ENCODE peak calls at places on chromosomes 12 and 14, in five cellular contexts. F, R, Q, I and M are unnamed samples.

GRCh38 chr12:68207276-68207675 is 18.3 kb downstream of the IL26 start:
- DNase-seq in F (no peak), R (no peak), Q (no peak), I (no peak), M (no peak)

GRCh38 chr12:104596128-104596799 is 139.5 kb downstream of the CHST11 start:
- DNase-seq in F (peak), R (no peak), Q (no peak), I (no peak), M (no peak)

GRCh38 chr14:61927015-61927414 is 164.8 kb downstream of the SNAPC1 start:
- DNase-seq in F (peak), R (no peak), Q (no peak), I (no peak), M (no peak)

GRCh38 chr14:94392510-94392935 is 4.1 kb upstream of the SERPINA1 start:
- DNase-seq in F (peak), R (no peak), Q (no peak), I (no peak), M (no peak)

GRCh38 chr12:125403145-125403789 is 338.0 kb downstream of the AACS start:
- DNase-seq in F (peak), R (peak), Q (no peak), I (no peak), M (peak)

GRCh38 chr14:25833341-25834121 is 764.3 kb downstream of the NOVA1 start:
- DNase-seq in F (no peak), R (peak), Q (peak), I (peak), M (peak)

GRCh38 chr14:32593290-32593942 is 264.3 kb downstream of the AKAP6 start:
- DNase-seq in F (peak), R (no peak), Q (no peak), I (no peak), M (no peak)

GRCh38 chr14:99387880-99388279 is 92.8 kb downstream of the SETD3 start:
- DNase-seq in F (no peak), R (no peak), Q (no peak), I (peak), M (no peak)

GRCh38 chr12:129885287-129885686 is 18.5 kb downstream of the TMEM132D start:
- DNase-seq in F (no peak), R (no peak), Q (no peak), I (no peak), M (no peak)

GRCh38 chr14:66045572-66046021 is 440.6 kb upstream of the CCDC196 start:
- DNase-seq in F (no peak), R (peak), Q (no peak), I (no peak), M (no peak)

GRCh38 chr12:100295764-100296555 is 29.0 kb downstream of the SCYL2 start:
- DNase-seq in F (peak), R (no peak), Q (peak), I (no peak), M (no peak)

GRCh38 chr12:53063708-53064612 is 14.1 kb downstream of the TNS2 start:
- DNase-seq in F (peak), R (peak), Q (no peak), I (no peak), M (no peak)

GRCh38 chr12:110279976-110280783 is 867 bp upstream of the ATP2A2 start:
- DNase-seq in F (peak), R (no peak), Q (no peak), I (peak), M (no peak)

GRCh38 chr12:124686001-124686884 is 118.8 kb upstream of the NCOR2 start:
- DNase-seq in F (peak), R (no peak), Q (peak), I (no peak), M (no peak)

GRCh38 chr14:45185110-45185814 is 49.5 kb downstream of the FANCM start:
- DNase-seq in F (peak), R (no peak), Q (no peak), I (no peak), M (no peak)

GRCh38 chr12:94798107-94798506 is 147.8 kb upstream of the TMCC3 start:
- DNase-seq in F (no peak), R (no peak), Q (no peak), I (no peak), M (no peak)

GRCh38 chr12:52119398-52120254 is 40.1 kb downstream of the SMIM41 start:
- DNase-seq in F (no peak), R (peak), Q (no peak), I (peak), M (peak)

GRCh38 chr14:59356783-59357182 is 108.4 kb downstream of the GPR135 start:
- DNase-seq in F (no peak), R (no peak), Q (no peak), I (no peak), M (no peak)

GRCh38 chr12:69383074-69383473 is 23.5 kb downstream of the YEATS4 start:
- DNase-seq in F (no peak), R (no peak), Q (no peak), I (no peak), M (no peak)

GRCh38 chr12:53101931-53102781 is 1.1 kb upstream of the SOAT2 start:
- DNase-seq in F (no peak), R (peak), Q (no peak), I (peak), M (no peak)

GRCh38 chr12:43758247-43758727 is 303 bp downstream of the PUS7L start:
- DNase-seq in F (peak), R (peak), Q (peak), I (peak), M (peak)

GRCh38 chr14:74401504-74402241 is 24.3 kb downstream of the SYNDIG1L start:
- DNase-seq in F (no peak), R (peak), Q (peak), I (peak), M (peak)

GRCh38 chr12:54173066-54173726 is 15.6 kb downstream of the SMUG1 start:
- DNase-seq in F (no peak), R (peak), Q (peak), I (peak), M (peak)

GRCh38 chr14:93965287-93965821 is 11.0 kb downstream of the ASB2 start:
- DNase-seq in F (peak), R (no peak), Q (no peak), I (no peak), M (no peak)

GRCh38 chr12:19970116-19970515 is 398.2 kb upstream of the PDE3A start:
- DNase-seq in F (peak), R (no peak), Q (peak), I (no peak), M (no peak)

GRCh38 chr12:104583311-104583710 is 126.6 kb downstream of the CHST11 start:
- DNase-seq in F (no peak), R (no peak), Q (no peak), I (no peak), M (no peak)

GRCh38 chr12:53236443-53237111 is 4.6 kb upstream of the RARG start:
- DNase-seq in F (no peak), R (no peak), Q (no peak), I (no peak), M (no peak)

GRCh38 chr12:73998894-73999293 is 538.7 kb upstream of the ATXN7L3B start:
- DNase-seq in F (no peak), R (no peak), Q (no peak), I (no peak), M (no peak)

GRCh38 chr14:104431351-104431928 is 148.1 kb upstream of the C14orf180 start:
- DNase-seq in F (no peak), R (no peak), Q (no peak), I (no peak), M (no peak)

GRCh38 chr12:45732250-45732649 is 2.7 kb downstream of the ARID2 start:
- DNase-seq in F (peak), R (no peak), Q (no peak), I (peak), M (no peak)

GRCh38 chr14:23015618-23016017 is 5.7 kb upstream of the C14orf93 start:
- DNase-seq in F (no peak), R (no peak), Q (no peak), I (no peak), M (no peak)

GRCh38 chr12:3962661-3963483 is 89.7 kb upstream of the PARP11 start:
- DNase-seq in F (no peak), R (no peak), Q (no peak), I (no peak), M (no peak)

GRCh38 chr12:6532051-6532926 is 2.0 kb upstream of the GAPDH start:
- DNase-seq in F (peak), R (peak), Q (peak), I (peak), M (no peak)

GRCh38 chr14:93207468-93208308 is 632 bp downstream of the UBR7 start:
- DNase-seq in F (peak), R (peak), Q (peak), I (no peak), M (peak)

GRCh38 chr12:13594731-13595514 is 386.5 kb downstream of the GRIN2B start:
- DNase-seq in F (no peak), R (no peak), Q (no peak), I (no peak), M (no peak)

GRCh38 chr12:13588574-13588973 is 392.0 kb downstream of the EMP1 start:
- DNase-seq in F (no peak), R (no peak), Q (no peak), I (no peak), M (no peak)

GRCh38 chr12:13592063-13592942 is 389.1 kb downstream of the GRIN2B start:
- DNase-seq in F (no peak), R (no peak), Q (no peak), I (no peak), M (no peak)

GRCh38 chr12:13587721-13588389 is 391.3 kb downstream of the EMP1 start:
- DNase-seq in F (no peak), R (no peak), Q (no peak), I (no peak), M (no peak)

GRCh38 chr12:13591488-13591887 is 389.9 kb downstream of the GRIN2B start:
- DNase-seq in F (no peak), R (no peak), Q (no peak), I (no peak), M (no peak)
- TF ChIP-seq CTCF in F (no peak), R (no peak), Q (no peak), I (no peak), M (no peak)

GRCh38 chr12:49705479-49706267 is 1.5 kb downstream of the FMNL3 start:
- DNase-seq in F (peak), R (peak), Q (peak), I (no peak), M (no peak)

GRCh38 chr12:49706351-49707126 is 666 bp downstream of the FMNL3 start:
- DNase-seq in F (peak), R (peak), Q (peak), I (no peak), M (peak)

GRCh38 chr12:49708851-49709250 is 1.6 kb upstream of the FMNL3 start:
- DNase-seq in F (no peak), R (no peak), Q (peak), I (no peak), M (no peak)

GRCh38 chr12:49707127-49707811 is at the start of gene FMNL3:
- DNase-seq in F (peak), R (peak), Q (peak), I (peak), M (peak)

GRCh38 chr12:49707812-49708147 is 575 bp upstream of the FMNL3 start:
- DNase-seq in F (no peak), R (peak), Q (no peak), I (no peak), M (no peak)
- TF ChIP-seq CTCF in F (no peak), R (no peak), Q (no peak), I (no peak), M (no peak)

DNA sequence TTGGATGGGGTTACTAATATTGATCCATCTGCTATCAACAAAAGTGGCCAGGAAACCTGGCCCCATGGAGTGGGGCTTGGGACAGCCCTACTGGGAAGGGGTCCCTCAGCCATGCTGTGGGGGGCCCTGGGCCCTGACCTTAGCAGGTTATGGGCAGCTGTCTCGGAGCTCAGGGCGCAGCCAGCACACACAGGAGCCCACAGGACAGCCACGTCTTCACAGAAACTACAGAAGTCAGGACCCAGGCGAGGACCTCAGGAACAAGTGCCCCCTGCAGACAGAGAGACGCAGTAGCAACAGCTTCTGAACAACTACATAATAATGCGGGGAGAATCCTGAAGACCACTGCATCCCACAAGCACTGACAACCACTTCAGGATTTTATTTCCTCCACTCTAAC is 11.9 kb upstream of the FKBP11 start:
- DNase-seq in F (no peak), R (no peak), Q (peak), I (no peak), M (no peak)
- TF ChIP-seq CTCF in F (no peak), R (peak), Q (peak), I (peak), M (peak)

GRCh38 chr14:63045612-63046320 is 508 bp upstream of the KCNH5 start:
- DNase-seq in F (peak), R (peak), Q (peak), I (peak), M (peak)

GRCh38 chr14:63045234-63045611 is at the start of gene KCNH5:
- DNase-seq in F (peak), R (peak), Q (peak), I (peak), M (no peak)

DNA sequence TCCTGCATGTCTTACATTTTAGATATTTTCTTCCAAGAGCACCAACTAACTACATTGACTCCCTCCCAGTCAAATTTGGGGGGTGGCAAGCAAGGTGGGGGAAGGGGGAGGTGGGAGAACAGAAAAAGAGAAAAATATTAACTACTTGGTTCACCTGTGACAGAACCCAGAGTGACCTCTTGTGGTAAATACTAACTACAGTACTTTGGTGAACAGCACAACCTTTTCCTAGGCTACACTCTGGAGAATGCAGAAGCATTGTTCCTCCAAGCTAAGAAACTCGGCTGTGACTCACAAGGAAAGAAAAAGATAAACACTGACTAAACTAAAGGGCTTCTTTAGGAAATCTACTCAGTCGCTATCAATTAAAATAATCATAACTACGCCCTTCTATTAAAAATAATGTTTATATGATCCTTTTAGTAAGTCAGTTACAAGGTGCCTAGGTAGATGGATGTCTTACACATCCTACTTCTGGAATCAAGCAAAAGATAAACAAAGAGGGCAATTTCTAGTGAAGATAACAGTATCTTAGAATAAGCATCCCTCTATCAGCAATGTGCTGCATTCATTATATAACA is 5.4 kb downstream of the KCNH5 start:
- DNase-seq in F (peak), R (no peak), Q (peak), I (peak), M (no peak)
- TF ChIP-seq CTCF in F (peak), R (peak), Q (peak), I (peak), M (peak)

GRCh38 chr14:21840765-21841164 is 167.1 kb upstream of the OR4E1 start:
- DNase-seq in F (no peak), R (no peak), Q (no peak), I (no peak), M (no peak)
- TF ChIP-seq CTCF in F (no peak), R (no peak), Q (no peak), I (no peak), M (no peak)